ENCODE peak calls at places on chromosome 17, in nine cellular contexts. One of them, this sample, is unnamed.
A peak's percentile ranks its signal among the peaks of the same experiment; 100 is the strongest.

GRCh38 chr17:29847527-29847931 is 82.5 kb downstream of the SSH2 start:
- DNase-seq in stromal cell of bone marrow: no peak
- DNase-seq in HS-5: no peak
- DNase-seq in amygdala: no peak
- DNase-seq in NB4: no peak
- DNase-seq in RPMI7951: no peak
- DNase-seq in NCI-H1105: no peak
- DNase-seq in psoas muscle: no peak
- DNase-seq in colonic mucosa: no peak
- DNase-seq in this sample: no peak

GRCh38 chr17:8420041-8420934 is 15.4 kb upstream of the NDEL1 start:
- DNase-seq in stromal cell of bone marrow: peak; percentile 78
- DNase-seq in NB4: no peak
- DNase-seq in psoas muscle: peak; percentile 36
- DNase-seq in NCI-H1105: no peak
- DNase-seq in HS-5: no peak
- DNase-seq in colonic mucosa: peak; percentile 73
- DNase-seq in amygdala: no peak
- DNase-seq in RPMI7951: peak; percentile 77
- DNase-seq in this sample: no peak

GRCh38 chr17:65659512-65659911 is 98.1 kb upstream of the AXIN2 start:
- DNase-seq in NCI-H1105: no peak
- DNase-seq in amygdala: no peak
- DNase-seq in colonic mucosa: no peak
- DNase-seq in HS-5: no peak
- DNase-seq in psoas muscle: no peak
- DNase-seq in stromal cell of bone marrow: no peak
- DNase-seq in NB4: no peak
- DNase-seq in RPMI7951: no peak
- DNase-seq in this sample: no peak

GRCh38 chr17:17713839-17714238 is 32.6 kb downstream of the RAI1 start:
- DNase-seq in amygdala: no peak
- DNase-seq in stromal cell of bone marrow: peak; percentile 62
- DNase-seq in colonic mucosa: no peak
- DNase-seq in NCI-H1105: no peak
- DNase-seq in psoas muscle: no peak
- DNase-seq in RPMI7951: peak; percentile 26
- DNase-seq in HS-5: no peak
- DNase-seq in NB4: no peak
- DNase-seq in this sample: no peak

GRCh38 chr17:978110-979093 is 1.2 kb downstream of the NXN start:
- DNase-seq in NB4: no peak
- DNase-seq in colonic mucosa: no peak
- DNase-seq in RPMI7951: no peak
- DNase-seq in amygdala: no peak
- DNase-seq in stromal cell of bone marrow: no peak
- DNase-seq in psoas muscle: peak; percentile 42
- DNase-seq in NCI-H1105: no peak
- DNase-seq in HS-5: no peak
- DNase-seq in this sample: no peak

GRCh38 chr17:81494984-81495383 is 17.6 kb downstream of the ACTG1 start:
- DNase-seq in RPMI7951: no peak
- DNase-seq in NCI-H1105: no peak
- DNase-seq in stromal cell of bone marrow: no peak
- DNase-seq in colonic mucosa: no peak
- DNase-seq in HS-5: no peak
- DNase-seq in amygdala: peak; percentile 24
- DNase-seq in NB4: no peak
- DNase-seq in psoas muscle: no peak
- DNase-seq in this sample: no peak

GRCh38 chr17:45791041-45791582 is 7.0 kb downstream of the CRHR1 start:
- DNase-seq in stromal cell of bone marrow: no peak
- DNase-seq in colonic mucosa: no peak
- DNase-seq in amygdala: no peak
- DNase-seq in HS-5: no peak
- DNase-seq in RPMI7951: no peak
- DNase-seq in NB4: no peak
- DNase-seq in NCI-H1105: no peak
- DNase-seq in psoas muscle: no peak
- DNase-seq in this sample: no peak

GRCh38 chr17:78933959-78934568 is 8.9 kb upstream of the TIMP2 start:
- DNase-seq in RPMI7951: peak; percentile 97
- DNase-seq in NCI-H1105: peak; percentile 67
- DNase-seq in HS-5: peak; percentile 91
- DNase-seq in NB4: peak; percentile 34
- DNase-seq in psoas muscle: peak; percentile 96
- DNase-seq in colonic mucosa: peak; percentile 92
- DNase-seq in amygdala: peak; percentile 76
- DNase-seq in stromal cell of bone marrow: peak; percentile 99
- DNase-seq in this sample: peak; percentile 94

GRCh38 chr17:60167095-60167741 is 17.4 kb downstream of the CA4 start:
- DNase-seq in colonic mucosa: peak; percentile 51
- DNase-seq in HS-5: no peak
- DNase-seq in psoas muscle: no peak
- DNase-seq in NB4: no peak
- DNase-seq in amygdala: no peak
- DNase-seq in stromal cell of bone marrow: no peak
- DNase-seq in RPMI7951: no peak
- DNase-seq in NCI-H1105: no peak
- DNase-seq in this sample: no peak

GRCh38 chr17:5662409-5663150 is 78.3 kb upstream of the NLRP1 start:
- DNase-seq in stromal cell of bone marrow: no peak
- DNase-seq in psoas muscle: no peak
- DNase-seq in HS-5: no peak
- DNase-seq in amygdala: no peak
- DNase-seq in RPMI7951: no peak
- DNase-seq in NB4: no peak
- DNase-seq in colonic mucosa: no peak
- DNase-seq in NCI-H1105: no peak
- DNase-seq in this sample: no peak

GRCh38 chr17:51857052-51857593 is 301.4 kb downstream of the CA10 start:
- DNase-seq in NCI-H1105: no peak
- DNase-seq in NB4: no peak
- DNase-seq in stromal cell of bone marrow: no peak
- DNase-seq in psoas muscle: no peak
- DNase-seq in RPMI7951: no peak
- DNase-seq in amygdala: no peak
- DNase-seq in HS-5: no peak
- DNase-seq in colonic mucosa: no peak
- DNase-seq in this sample: no peak

This sample was measured in amniotic stem cell.